ENCODE peak calls at places on chromosomes 16 and 17, in four cellular contexts. K is K562, P is HepG2, D is GM12878. Q is an unnamed sample.

GRCh38 chr17:44961921-44962350 is 6.2 kb downstream of the C1QL1 start:
- DNase-seq in K (no peak), P (peak), D (no peak), Q (no peak)

GRCh38 chr17:51245535-51245934 is 14.3 kb downstream of the MBTD1 start:
- DNase-seq in K (no peak), P (no peak), D (no peak), Q (no peak)

GRCh38 chr16:30875881-30876791 is 17.7 kb downstream of the BCL7C start:
- DNase-seq in K (no peak), P (no peak), D (peak), Q (no peak)

GRCh38 chr16:86664518-86665318 is 86.4 kb downstream of the FOXL1 start:
- DNase-seq in K (peak), P (peak), D (peak), Q (peak)

GRCh38 chr16:31438414-31438813 is 4.2 kb downstream of the ZNF843 start:
- DNase-seq in K (no peak), P (no peak), D (no peak), Q (no peak)

GRCh38 chr16:69319381-69319780 is 8.2 kb downstream of the VPS4A start:
- DNase-seq in K (no peak), P (no peak), D (no peak), Q (no peak)

GRCh38 chr17:83180996-83181481 is 101.6 kb downstream of the METRNL start:
- DNase-seq in K (no peak), P (no peak), D (no peak), Q (peak)

GRCh38 chr17:38508570-38508950 is 80.3 kb downstream of the ARHGAP23 start:
- DNase-seq in K (no peak), P (no peak), D (no peak), Q (no peak)

GRCh38 chr17:82127704-82128103 is 29.7 kb upstream of the FASN start:
- DNase-seq in K (no peak), P (no peak), D (no peak), Q (no peak)

GRCh38 chr17:83056583-83057396 is 22.6 kb upstream of the METRNL start:
- DNase-seq in K (no peak), P (no peak), D (no peak), Q (no peak)

GRCh38 chr17:36673068-36673467 is 71.7 kb downstream of the MRM1 start:
- DNase-seq in K (no peak), P (no peak), D (no peak), Q (no peak)

GRCh38 chr16:10668322-10669045 is 26.2 kb downstream of the TEKT5 start:
- DNase-seq in K (peak), P (peak), D (no peak), Q (peak)

GRCh38 chr17:35312790-35313711 is 60.4 kb downstream of the SLFN11 start:
- DNase-seq in K (peak), P (peak), D (peak), Q (peak)

GRCh38 chr16:87854907-87855683 is 14.2 kb downstream of the SLC7A5 start:
- DNase-seq in K (no peak), P (no peak), D (no peak), Q (peak)

GRCh38 chr17:46782250-46782953 is 36.1 kb downstream of the WNT3 start:
- DNase-seq in K (peak), P (peak), D (no peak), Q (peak)

GRCh38 chr17:4003501-4004421 is 39.5 kb upstream of the ATP2A3 start:
- DNase-seq in K (peak), P (peak), D (no peak), Q (no peak)

GRCh38 chr17:19383681-19384470 is 3.1 kb downstream of the MFAP4 start:
- DNase-seq in K (no peak), P (no peak), D (no peak), Q (no peak)

GRCh38 chr17:50196826-50197225 is 4.6 kb downstream of the COL1A1 start:
- DNase-seq in K (no peak), P (no peak), D (no peak), Q (no peak)

GRCh38 chr16:73268311-73268997 is 220.5 kb upstream of the ZFHX3 start:
- DNase-seq in K (no peak), P (peak), D (no peak), Q (peak)

GRCh38 chr16:80144191-80144590 is 396.6 kb upstream of the DYNLRB2 start:
- DNase-seq in K (no peak), P (no peak), D (peak), Q (no peak)

GRCh38 chr16:8669481-8669880 is 4.9 kb upstream of the ABAT start:
- DNase-seq in K (no peak), P (no peak), D (no peak), Q (no peak)

GRCh38 chr16:50747206-50747956 is 5.5 kb downstream of the CYLD start:
- DNase-seq in K (no peak), P (peak), D (peak), Q (peak)

GRCh38 chr16:72308396-72308795 is 136.4 kb upstream of the PMFBP1 start:
- DNase-seq in K (no peak), P (no peak), D (no peak), Q (no peak)

GRCh38 chr17:1647802-1648581 is 1.7 kb downstream of the RILP start:
- DNase-seq in K (peak), P (no peak), D (no peak), Q (no peak)

GRCh38 chr16:29835926-29836325 is 15.7 kb downstream of the MVP start:
- DNase-seq in K (no peak), P (no peak), D (no peak), Q (no peak)

GRCh38 chr17:81493198-81494038 is 19.2 kb downstream of the ACTG1 start:
- DNase-seq in K (peak), P (no peak), D (no peak), Q (no peak)

GRCh38 chr16:57071840-57072541 is 20.4 kb upstream of the CPNE2 start:
- DNase-seq in K (no peak), P (no peak), D (no peak), Q (no peak)

GRCh38 chr17:21513012-21513570 is 136.9 kb downstream of the KCNJ12 start:
- DNase-seq in K (peak), P (peak), D (no peak), Q (peak)

GRCh38 chr16:3954411-3954921 is 74.0 kb upstream of the CREBBP start:
- DNase-seq in K (no peak), P (peak), D (no peak), Q (no peak)

GRCh38 chr16:1407749-1408148 is 6.8 kb downstream of the UNKL start:
- DNase-seq in K (no peak), P (no peak), D (no peak), Q (no peak)

GRCh38 chr17:10171057-10171456 is 27.3 kb downstream of the GAS7 start:
- DNase-seq in K (no peak), P (no peak), D (no peak), Q (no peak)

GRCh38 chr16:57786632-57787518 is 15.4 kb downstream of the KIFC3 start:
- DNase-seq in K (no peak), P (no peak), D (no peak), Q (no peak)

GRCh38 chr17:12230411-12230810 is 209.7 kb downstream of the MAP2K4 start:
- DNase-seq in K (no peak), P (no peak), D (no peak), Q (no peak)

GRCh38 chr16:56451753-56452689 is 667 bp downstream of the OGFOD1 start:
- DNase-seq in K (peak), P (peak), D (no peak), Q (peak)

GRCh38 chr17:54353789-54354525 is 531.2 kb downstream of the KIF2B start:
- DNase-seq in K (no peak), P (no peak), D (no peak), Q (no peak)

DNA sequence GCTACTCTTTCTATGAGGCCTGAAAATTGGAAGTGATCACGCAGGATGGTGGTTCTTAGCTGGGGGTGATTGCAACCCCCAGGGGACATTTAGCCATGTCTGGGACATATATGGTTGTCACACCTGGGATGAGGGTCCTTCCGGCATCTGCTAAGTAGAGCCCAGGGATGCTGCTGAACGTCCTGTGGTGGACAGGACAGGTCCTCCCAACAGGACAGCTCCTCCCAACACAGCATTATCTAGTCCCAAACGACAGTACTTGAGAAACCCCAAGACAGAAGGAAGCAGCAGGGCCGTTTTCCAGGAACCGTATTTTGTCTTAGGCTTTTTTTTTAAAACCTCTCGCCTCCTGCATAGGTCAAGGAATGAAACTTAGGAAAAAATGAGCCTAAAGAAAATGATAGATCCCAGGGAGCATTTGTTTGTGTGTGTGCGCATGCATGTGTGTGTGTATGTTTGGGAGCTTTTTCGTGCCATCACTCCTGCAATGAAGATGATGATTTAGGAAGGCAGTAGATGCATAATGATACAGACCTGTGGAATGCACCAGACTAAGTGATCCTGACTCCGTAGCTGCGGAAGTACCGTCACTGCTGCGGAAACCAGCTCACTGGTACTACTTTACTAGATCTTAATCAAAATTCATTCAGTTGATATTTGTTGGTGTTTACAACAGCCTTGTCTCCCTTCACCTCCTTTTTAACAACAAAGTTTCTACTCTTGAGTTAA is 118.2 kb downstream of the SNX29 start:
- DNase-seq in K (no peak), P (no peak), D (no peak), Q (no peak)
- TF ChIP-seq CHD4 in K (no peak), P (no peak), D (no peak), Q (no peak)

GRCh38 chr17:80142929-80143328 is 4.0 kb downstream of the EIF4A3 start:
- DNase-seq in K (no peak), P (no peak), D (no peak), Q (no peak)

GRCh38 chr17:80141463-80142165 is 5.3 kb downstream of the EIF4A3 start:
- DNase-seq in K (no peak), P (no peak), D (no peak), Q (no peak)

GRCh38 chr17:80146121-80147034 is 550 bp downstream of the EIF4A3 start:
- DNase-seq in K (peak), P (no peak), D (no peak), Q (peak)

GRCh38 chr17:80147035-80147939 is at the start of gene EIF4A3:
- DNase-seq in K (peak), P (peak), D (peak), Q (peak)

DNA sequence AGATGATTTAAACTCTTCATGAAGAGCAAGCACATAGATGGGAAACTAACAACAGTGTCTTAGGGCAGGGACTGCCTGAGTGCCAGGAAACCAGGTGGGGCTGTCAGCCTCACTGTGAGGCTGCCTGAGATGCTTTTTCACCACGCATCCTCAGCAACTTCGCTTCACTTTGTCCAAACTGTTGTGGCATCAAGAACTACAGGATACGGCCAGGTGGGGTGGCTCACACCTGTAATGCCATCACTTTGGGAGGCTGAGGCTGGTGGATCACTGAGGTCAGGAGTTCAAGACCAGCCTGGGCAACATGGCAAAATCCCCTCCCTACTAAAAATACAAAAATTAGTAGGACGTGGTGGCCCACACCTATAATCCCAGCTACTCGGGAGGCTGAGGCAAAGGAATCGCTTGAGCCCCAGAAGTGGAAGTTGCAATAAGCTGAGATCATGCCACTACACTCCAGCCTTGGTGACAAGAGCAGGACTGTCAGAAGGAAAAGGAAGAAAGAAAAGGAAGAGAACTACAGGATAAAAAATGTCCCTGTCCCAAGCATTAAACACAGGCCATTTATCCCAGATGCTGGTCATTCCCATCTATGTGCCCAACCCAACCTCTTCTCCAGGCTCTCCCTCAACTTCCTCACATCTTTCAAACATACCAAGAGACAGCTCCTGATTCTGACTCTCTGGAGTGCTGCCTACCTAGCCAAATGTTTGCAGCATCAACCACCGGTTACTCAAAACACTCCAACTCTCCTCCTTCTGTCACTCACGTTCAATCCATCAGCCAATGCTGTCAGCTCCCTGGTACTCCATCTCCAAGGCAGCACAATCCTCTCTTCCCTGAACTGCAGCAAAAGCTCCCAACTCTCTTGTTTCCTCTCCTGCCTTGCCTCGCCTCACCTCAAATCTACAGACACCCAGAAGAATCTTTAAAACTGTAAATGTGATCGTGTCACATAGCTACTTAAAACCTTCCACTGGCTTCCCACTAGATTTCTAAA is 1.6 kb downstream of the EIF4A3 start:
- DNase-seq in K (no peak), P (no peak), D (no peak), Q (no peak)
- TF ChIP-seq CHD4 in K (no peak), P (no peak), D (no peak), Q (no peak)

GRCh38 chr16:82070656-82071369 is 35.8 kb downstream of the HSD17B2 start:
- DNase-seq in K (no peak), P (no peak), D (no peak), Q (peak)
- TF ChIP-seq CHD4 in K (no peak), P (no peak), D (no peak), Q (no peak)

DNA sequence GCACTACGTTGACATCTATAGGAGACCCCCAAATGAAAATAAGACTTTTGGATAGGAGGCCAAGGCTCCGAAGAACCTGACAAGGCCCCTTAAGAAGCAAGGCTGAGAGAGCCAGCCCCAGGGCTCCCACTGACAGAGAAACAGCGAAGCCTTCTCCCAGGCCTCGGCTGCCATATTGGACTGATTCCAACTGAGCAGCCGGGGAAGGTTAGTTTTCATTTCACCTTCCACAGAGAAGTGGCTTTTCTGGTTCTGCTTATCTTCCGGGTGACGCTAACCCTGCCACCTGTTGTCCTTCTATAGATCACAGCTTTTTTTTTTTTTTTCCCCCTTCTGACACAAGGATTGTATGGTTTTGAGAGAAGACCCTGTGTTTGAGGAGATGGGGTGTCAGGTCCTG is 356.7 kb downstream of the SOX9 start:
- DNase-seq in K (no peak), P (no peak), D (no peak), Q (no peak)
- TF ChIP-seq CHD4 in K (no peak), P (no peak), D (no peak), Q (no peak)

DNA sequence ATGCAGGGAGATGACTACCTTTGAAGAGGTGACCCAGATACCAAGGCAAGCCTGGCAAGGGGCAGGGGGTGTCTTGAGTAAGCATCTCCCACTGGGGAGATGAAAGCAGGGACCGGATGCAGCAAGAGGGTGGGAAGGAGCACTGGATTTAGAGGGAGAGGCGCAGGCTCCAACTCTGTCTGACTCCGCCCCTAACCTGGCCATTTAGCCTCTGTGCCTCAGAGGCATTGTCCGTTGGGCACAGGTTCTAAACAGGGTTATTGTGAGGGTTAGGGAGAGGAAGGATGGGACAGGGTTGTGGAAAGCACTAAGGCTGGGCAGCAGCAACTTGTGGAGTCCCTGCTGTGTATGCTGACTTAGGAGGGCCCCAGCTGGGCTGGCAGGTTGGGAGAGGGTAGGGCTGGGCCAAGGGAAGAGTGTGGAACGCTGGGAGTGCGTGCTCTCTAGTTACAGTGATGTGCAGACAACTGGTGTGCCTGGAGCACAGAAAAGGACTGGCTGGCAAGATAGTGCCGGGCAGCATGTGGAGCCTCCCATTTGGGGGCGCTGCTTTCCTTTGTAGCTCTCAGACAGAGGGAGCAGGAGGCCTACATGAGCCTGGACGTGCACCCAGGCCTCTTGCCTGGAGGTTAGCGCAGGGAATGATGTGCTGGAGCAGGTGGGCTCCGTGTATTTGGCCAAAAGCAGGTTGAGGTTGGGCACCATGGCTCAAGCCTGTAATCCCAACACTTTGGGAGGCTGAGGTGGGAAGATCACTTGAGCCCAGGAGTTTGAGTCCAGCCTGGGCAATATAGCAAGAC is 26.2 kb downstream of the TBX2 start:
- DNase-seq in K (peak), P (peak), D (no peak), Q (no peak)
- TF ChIP-seq CHD4 in K (no peak), P (no peak), D (no peak), Q (no peak)